ENCODE peak calls at places on chromosomes 4 and X, in seven cellular contexts. One of them, this sample, is unnamed.

GRCh38 chr4:23006756-23007155 is 314.0 kb downstream of the GBA3 start:
- DNase-seq in astrocyte of the spinal cord: peak; percentile 77
- DNase-seq in endothelial cell: no peak
- DNase-seq in pancreas: no peak
- DNase-seq in AG08395: peak; percentile 69
- DNase-seq in neural progenitor cell: no peak
- DNase-seq in NCI-H524: no peak
- DNase-seq in this sample: no peak

GRCh38 chr4:17810260-17811077 is at the start of the genes DCAF16 and NCAPG:
- DNase-seq in astrocyte of the spinal cord: peak; percentile 100
- DNase-seq in NCI-H524: peak; percentile 99
- DNase-seq in neural progenitor cell: peak; percentile 99
- DNase-seq in endothelial cell: peak; percentile 99
- DNase-seq in AG08395: peak; percentile 99
- DNase-seq in pancreas: peak; percentile 99
- DNase-seq in this sample: peak; percentile 99

GRCh38 chr4:124105212-124105611 is 607.3 kb downstream of the ANKRD50 start:
- DNase-seq in astrocyte of the spinal cord: no peak
- DNase-seq in neural progenitor cell: no peak
- DNase-seq in NCI-H524: no peak
- DNase-seq in pancreas: no peak
- DNase-seq in AG08395: peak; percentile 44
- DNase-seq in endothelial cell: no peak
- DNase-seq in this sample: no peak

GRCh38 chr4:136748165-136748564 is 784.1 kb downstream of the PCDH18 start:
- DNase-seq in NCI-H524: no peak
- DNase-seq in AG08395: no peak
- DNase-seq in astrocyte of the spinal cord: no peak
- DNase-seq in endothelial cell: no peak
- DNase-seq in neural progenitor cell: no peak
- DNase-seq in pancreas: no peak
- DNase-seq in this sample: no peak

GRCh38 chr4:19239565-19239964 is 1012.1 kb upstream of the SLIT2 start:
- DNase-seq in astrocyte of the spinal cord: peak; percentile 70
- DNase-seq in NCI-H524: no peak
- DNase-seq in neural progenitor cell: no peak
- DNase-seq in endothelial cell: no peak
- DNase-seq in AG08395: no peak
- DNase-seq in pancreas: no peak
- DNase-seq in this sample: no peak

GRCh38 chr4:80538276-80538926 is 202.9 kb downstream of the CFAP299 start:
- DNase-seq in neural progenitor cell: no peak
- DNase-seq in NCI-H524: no peak
- DNase-seq in astrocyte of the spinal cord: peak; percentile 59
- DNase-seq in pancreas: no peak
- DNase-seq in AG08395: no peak
- DNase-seq in endothelial cell: no peak
- DNase-seq in this sample: no peak

GRCh38 chrX:10512258-10512657 is 108.1 kb downstream of the MID1 start:
- DNase-seq in NCI-H524: peak; percentile 5
- DNase-seq in endothelial cell: no peak
- DNase-seq in astrocyte of the spinal cord: peak; percentile 73
- DNase-seq in neural progenitor cell: no peak
- DNase-seq in pancreas: no peak
- DNase-seq in AG08395: no peak
- DNase-seq in this sample: no peak

GRCh38 chr4:112279025-112279881 is 6.5 kb downstream of the TIFA start:
- DNase-seq in endothelial cell: no peak
- DNase-seq in neural progenitor cell: no peak
- DNase-seq in AG08395: no peak
- DNase-seq in pancreas: no peak
- DNase-seq in NCI-H524: no peak
- DNase-seq in astrocyte of the spinal cord: no peak
- DNase-seq in this sample: no peak

GRCh38 chr4:4499438-4500123 is 42.3 kb downstream of the STX18 start:
- DNase-seq in endothelial cell: no peak
- DNase-seq in NCI-H524: no peak
- DNase-seq in pancreas: no peak
- DNase-seq in neural progenitor cell: no peak
- DNase-seq in astrocyte of the spinal cord: no peak
- DNase-seq in AG08395: no peak
- DNase-seq in this sample: no peak

GRCh38 chrX:110732274-110732673 is 63.3 kb downstream of the CHRDL1 start:
- DNase-seq in NCI-H524: peak; percentile 95
- DNase-seq in neural progenitor cell: no peak
- DNase-seq in astrocyte of the spinal cord: no peak
- DNase-seq in AG08395: no peak
- DNase-seq in pancreas: no peak
- DNase-seq in endothelial cell: no peak
- DNase-seq in this sample: no peak

GRCh38 chr4:4585012-4585670 is 43.3 kb upstream of the STX18 start:
- DNase-seq in endothelial cell: no peak
- DNase-seq in astrocyte of the spinal cord: peak; percentile 62
- DNase-seq in neural progenitor cell: no peak
- DNase-seq in AG08395: peak; percentile 67
- DNase-seq in NCI-H524: no peak
- DNase-seq in pancreas: no peak
- DNase-seq in this sample: no peak

GRCh38 chr4:2929469-2929868 is 33.7 kb downstream of the NOP14 start:
- DNase-seq in neural progenitor cell: no peak
- DNase-seq in endothelial cell: no peak
- DNase-seq in pancreas: no peak
- DNase-seq in astrocyte of the spinal cord: no peak
- DNase-seq in AG08395: no peak
- DNase-seq in NCI-H524: no peak
- DNase-seq in this sample: no peak

GRCh38 chrX:103607385-103608304 is at the start of gene TCEAL3:
- DNase-seq in endothelial cell: peak; percentile 38
- DNase-seq in AG08395: peak; percentile 56
- DNase-seq in pancreas: peak; percentile 36
- DNase-seq in astrocyte of the spinal cord: peak; percentile 28
- DNase-seq in neural progenitor cell: peak; percentile 67
- DNase-seq in NCI-H524: peak; percentile 60
- DNase-seq in this sample: no peak

GRCh38 chrX:15515931-15516330 is 15.3 kb downstream of the BMX start:
- DNase-seq in AG08395: no peak
- DNase-seq in pancreas: no peak
- DNase-seq in NCI-H524: no peak
- DNase-seq in endothelial cell: peak; percentile 16
- DNase-seq in neural progenitor cell: no peak
- DNase-seq in astrocyte of the spinal cord: no peak
- DNase-seq in this sample: no peak

GRCh38 chr4:41360911-41361830 is 104.4 kb downstream of the UCHL1 start:
- DNase-seq in astrocyte of the spinal cord: peak; percentile 18
- DNase-seq in neural progenitor cell: peak; percentile 76
- DNase-seq in pancreas: peak; percentile 31
- DNase-seq in endothelial cell: peak; percentile 51
- DNase-seq in AG08395: peak; percentile 41
- DNase-seq in NCI-H524: peak; percentile 66
- DNase-seq in this sample: peak; percentile 40

GRCh38 chr4:155799794-155800123 is 40.9 kb downstream of the GUCY1B1 start:
- DNase-seq in NCI-H524: no peak
- DNase-seq in astrocyte of the spinal cord: no peak
- DNase-seq in endothelial cell: no peak
- DNase-seq in neural progenitor cell: no peak
- DNase-seq in AG08395: no peak
- DNase-seq in pancreas: no peak
- DNase-seq in this sample: no peak

GRCh38 chrX:109774136-109774535 is 41.1 kb upstream of the ACSL4 start:
- DNase-seq in NCI-H524: no peak
- DNase-seq in endothelial cell: no peak
- DNase-seq in neural progenitor cell: no peak
- DNase-seq in pancreas: no peak
- DNase-seq in astrocyte of the spinal cord: no peak
- DNase-seq in AG08395: peak; percentile 6
- DNase-seq in this sample: no peak

GRCh38 chrX:117010243-117010642 is 547.5 kb upstream of the CT83 start:
- DNase-seq in NCI-H524: no peak
- DNase-seq in pancreas: no peak
- DNase-seq in astrocyte of the spinal cord: no peak
- DNase-seq in AG08395: no peak
- DNase-seq in neural progenitor cell: no peak
- DNase-seq in endothelial cell: no peak
- DNase-seq in this sample: no peak

GRCh38 chr4:114890773-114891172 is 222.6 kb downstream of the NDST4 start:
- DNase-seq in neural progenitor cell: no peak
- DNase-seq in NCI-H524: no peak
- DNase-seq in astrocyte of the spinal cord: peak; percentile 22
- DNase-seq in pancreas: no peak
- DNase-seq in AG08395: no peak
- DNase-seq in endothelial cell: no peak
- DNase-seq in this sample: no peak

GRCh38 chrX:142999209-142999720 is 26.5 kb upstream of the SPANXN4 start:
- DNase-seq in AG08395: no peak
- DNase-seq in pancreas: no peak
- DNase-seq in endothelial cell: no peak
- DNase-seq in neural progenitor cell: no peak
- DNase-seq in astrocyte of the spinal cord: no peak
- DNase-seq in NCI-H524: no peak
- DNase-seq in this sample: no peak

GRCh38 chr4:52912608-52913007 is 50.5 kb downstream of the RASL11B start:
- DNase-seq in AG08395: peak; percentile 58
- DNase-seq in neural progenitor cell: no peak
- DNase-seq in pancreas: no peak
- DNase-seq in astrocyte of the spinal cord: peak; percentile 32
- DNase-seq in NCI-H524: no peak
- DNase-seq in endothelial cell: no peak
- DNase-seq in this sample: no peak

GRCh38 chr4:8921465-8921864 is 49.8 kb upstream of the HMX1 start:
- DNase-seq in endothelial cell: no peak
- DNase-seq in NCI-H524: no peak
- DNase-seq in pancreas: no peak
- DNase-seq in AG08395: peak; percentile 1
- DNase-seq in neural progenitor cell: no peak
- DNase-seq in astrocyte of the spinal cord: no peak
- DNase-seq in this sample: no peak